ENCODE peak calls at places on chromosomes 4 and X, in eight cellular contexts. V, G, Q, N, C, B, W and O are unnamed samples.

GRCh38 chrX:15382809-15383208 is 1.4 kb downstream of the VEGFD start:
- DNase-seq in G (no peak), W (no peak), Q (no peak), V (no peak), C (no peak), B (peak; percentile 50), N (no peak), O (no peak)

GRCh38 chr4:26094076-26094475 is 180.1 kb downstream of the SMIM20 start:
- DNase-seq in C (no peak), G (no peak), B (no peak), W (no peak), Q (no peak), N (no peak), V (no peak), O (no peak)

GRCh38 chr4:168309781-168310180 is 8.8 kb downstream of the DDX60 start:
- DNase-seq in V (peak; percentile 12), Q (no peak), N (peak; percentile 65), W (no peak), B (no peak), G (no peak), C (no peak), O (no peak)

GRCh38 chrX:130699618-130700017 is 203.4 kb downstream of the ENOX2 start:
- DNase-seq in G (no peak), N (no peak), B (no peak), Q (no peak), V (no peak), C (no peak), W (no peak), O (no peak)

GRCh38 chr4:8419222-8420041 is 21.1 kb downstream of the ACOX3 start:
- DNase-seq in W (no peak), Q (peak; percentile 52), B (no peak), C (no peak), G (no peak), N (peak; percentile 33), V (no peak), O (no peak)

GRCh38 chr4:83109480-83110221 is 4.9 kb downstream of the PLAC8 start:
- DNase-seq in W (peak; percentile 55), B (no peak), C (peak; percentile 85), G (no peak), Q (peak; percentile 14), N (peak; percentile 36), V (peak; percentile 46), O (peak; percentile 45)

GRCh38 chr4:54025582-54025981 is 38.8 kb downstream of the CHIC2 start:
- DNase-seq in B (no peak), Q (no peak), C (no peak), V (no peak), W (no peak), N (no peak), G (no peak), O (no peak)

GRCh38 chr4:1247811-1248261 is 1.1 kb downstream of the CTBP1 start:
- DNase-seq in Q (no peak), G (no peak), C (no peak), N (no peak), W (no peak), B (peak; percentile 79), V (no peak), O (peak; percentile 7)

GRCh38 chr4:1449475-1449832 is 43.2 kb upstream of the NKX1-1 start:
- DNase-seq in C (no peak), Q (no peak), V (no peak), B (no peak), N (no peak), W (no peak), G (no peak), O (no peak)

GRCh38 chr4:57442834-57443291 is 332.7 kb upstream of the IGFBP7 start:
- DNase-seq in N (peak; percentile 44), W (peak; percentile 24), V (no peak), G (no peak), C (no peak), Q (peak; percentile 31), B (peak; percentile 71), O (peak; percentile 48)

GRCh38 chr4:186605261-186605865 is 50.0 kb upstream of the MTNR1A start:
- DNase-seq in Q (no peak), N (no peak), C (no peak), B (no peak), G (no peak), W (no peak), V (no peak), O (no peak)

GRCh38 chr4:40307627-40308497 is 27.3 kb upstream of the CHRNA9 start:
- DNase-seq in W (peak; percentile 36), V (peak; percentile 43), B (peak; percentile 96), C (no peak), Q (no peak), N (no peak), G (no peak), O (peak; percentile 93)

GRCh38 chrX:123084797-123085196 is 99.3 kb upstream of the GRIA3 start:
- DNase-seq in G (peak; percentile 42), Q (peak; percentile 94), B (no peak), W (no peak), V (no peak), C (no peak), N (no peak), O (no peak)

GRCh38 chr4:151659631-151660030 is 101.2 kb downstream of the GATB start:
- DNase-seq in V (no peak), N (no peak), B (no peak), Q (peak; percentile 14), G (no peak), W (no peak), C (no peak), O (no peak)

DNA sequence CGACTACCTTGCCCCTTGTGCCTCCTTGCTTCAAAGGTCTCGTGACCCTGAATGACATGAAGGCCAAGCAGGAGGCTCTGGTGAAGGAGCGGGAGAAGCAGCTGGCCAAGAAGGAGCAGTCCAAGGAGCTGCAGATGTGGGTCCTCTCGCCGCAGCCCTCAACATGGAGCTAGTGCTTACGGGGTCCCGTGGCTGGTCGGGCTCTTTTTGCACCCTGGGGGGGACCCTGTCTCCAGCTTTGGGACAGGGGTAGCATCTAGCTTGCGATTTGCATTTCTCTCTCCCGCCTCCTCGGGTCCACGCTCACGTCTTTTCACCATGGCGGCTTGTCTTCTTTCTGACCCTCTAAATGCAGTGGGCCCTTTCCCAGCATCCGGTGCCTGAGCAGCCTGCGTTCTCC is 1.8 kb downstream of the FAM50A start:
- DNase-seq in N (no peak), G (no peak), V (no peak), Q (no peak), C (no peak), B (no peak), W (no peak), O (no peak)
- H3K4me3 ChIP-seq in N (no peak overlapping the region), G (no peak overlapping the region), V (no peak overlapping the region), Q (no peak overlapping the region), C (no peak overlapping the region), B (no peak overlapping the region), W (no peak overlapping the region), O (no peak overlapping the region)

GRCh38 chrX:107934262-107934661 is 47.9 kb downstream of the TEX13B start:
- DNase-seq in N (no peak), W (no peak), V (no peak), G (no peak), B (no peak), C (no peak), Q (no peak), O (no peak)

GRCh38 chrX:107935664-107936433 is 46.3 kb downstream of the TEX13B start:
- DNase-seq in C (no peak), W (no peak), N (peak; percentile 6), B (no peak), Q (peak; percentile 20), V (peak; percentile 3), G (no peak), O (no peak)

GRCh38 chrX:107940095-107940494 is 42.1 kb downstream of the TEX13B start:
- DNase-seq in G (no peak), V (no peak), N (no peak), W (no peak), B (no peak), C (no peak), Q (no peak), O (no peak)

GRCh38 chrX:107936434-107936730 is 45.8 kb downstream of the TEX13B start:
- DNase-seq in G (no peak), W (no peak), N (no peak), V (no peak), C (no peak), B (no peak), Q (no peak), O (no peak)

DNA sequence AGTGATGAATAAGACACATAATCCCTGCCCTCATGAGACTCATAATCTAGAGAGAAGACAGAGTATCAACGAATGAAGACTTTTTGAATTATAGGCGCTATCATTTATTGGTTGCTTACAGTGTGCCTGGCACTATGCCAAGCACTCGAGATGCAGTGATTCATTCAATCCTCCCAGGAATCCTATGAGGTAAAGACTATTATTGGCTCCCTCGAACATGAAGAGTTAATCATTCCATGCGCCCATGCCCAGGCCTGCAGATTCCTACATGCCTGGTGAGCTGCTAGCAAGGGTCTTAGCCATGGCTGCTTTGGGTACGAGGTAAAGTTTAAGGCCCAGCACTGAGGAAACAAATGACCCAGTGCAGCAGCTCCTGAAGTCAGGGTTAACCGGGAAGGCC is 47.0 kb downstream of the TEX13B start:
- DNase-seq in C (no peak), W (no peak), N (peak; percentile 23), V (peak; percentile 41), G (no peak), B (no peak), Q (peak; percentile 79), O (no peak)
- H3K4me3 ChIP-seq in C (no peak overlapping the region), W (no peak overlapping the region), N (no peak overlapping the region), V (no peak overlapping the region), G (peak overlapping the region; percentile 45), B (no peak overlapping the region), Q (peak overlapping the region; percentile 45), O (no peak overlapping the region)

GRCh38 chr4:3531887-3532713 is at the start of gene LRPAP1:
- DNase-seq in Q (peak; percentile 80), G (peak; percentile 33), B (peak; percentile 96), C (peak; percentile 98), V (peak; percentile 94), N (peak; percentile 93), W (peak; percentile 94), O (peak; percentile 91)

GRCh38 chr4:3533421-3533820 is 1.2 kb upstream of the LRPAP1 start:
- DNase-seq in G (no peak), C (no peak), Q (no peak), B (peak; percentile 1), V (no peak), N (no peak), W (no peak), O (no peak)

GRCh38 chr4:3531306-3531886 is 826 bp downstream of the LRPAP1 start:
- DNase-seq in C (peak; percentile 62), Q (peak; percentile 7), V (no peak), G (no peak), N (peak; percentile 9), W (no peak), B (peak; percentile 52), O (no peak)

GRCh38 chr4:3530663-3531254 is 1.5 kb downstream of the LRPAP1 start:
- DNase-seq in Q (no peak), V (no peak), N (no peak), G (no peak), B (peak; percentile 35), W (no peak), C (peak; percentile 73), O (no peak)

GRCh38 chr4:3532714-3533336 is 603 bp upstream of the LRPAP1 start:
- DNase-seq in C (peak; percentile 74), G (no peak), Q (no peak), V (peak; percentile 17), N (no peak), B (peak; percentile 32), W (peak; percentile 32), O (no peak)
- H3K4me3 ChIP-seq in C (peak overlapping the region; percentile 14), G (peak overlapping the region; percentile 74), Q (peak overlapping the region; percentile 49), V (peak overlapping the region; percentile 91), N (peak overlapping the region; percentile 89), B (peak overlapping the region; percentile 75), W (peak overlapping the region; percentile 95), O (peak overlapping the region; percentile 85)

DNA sequence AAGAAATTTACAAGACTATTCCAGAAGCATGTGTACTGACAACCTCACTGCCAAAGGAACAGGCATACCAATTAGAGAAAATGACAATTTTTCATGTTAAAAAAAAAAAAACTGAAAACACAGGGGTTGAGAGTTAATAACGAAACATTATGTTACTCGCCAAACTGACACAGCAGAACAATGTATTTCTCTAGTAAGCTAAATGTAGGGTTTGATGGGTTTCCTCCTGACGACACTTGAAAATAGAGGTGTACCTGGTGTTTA is 643 bp upstream of the USO1 start:
- DNase-seq in G (no peak), C (no peak), W (no peak), B (no peak), V (no peak), N (no peak), Q (no peak), O (no peak)
- H3K4me3 ChIP-seq in G (peak overlapping the region; percentile 91), C (peak overlapping the region; percentile 75), W (peak overlapping the region; percentile 95), B (peak overlapping the region; percentile 66), V (peak overlapping the region; percentile 84), N (peak overlapping the region; percentile 99), Q (peak overlapping the region; percentile 76), O (peak overlapping the region; percentile 82)